ENCODE peak calls at places on chromosomes 1 and 21, in five cellular contexts. Z, L, W, C and Q are unnamed samples.

GRCh38 chr21:42724226-42724920 is 71.0 kb downstream of the PDE9A start:
- DNase-seq in C (peak; percentile 79), Z (peak; percentile 77), L (peak; percentile 70), W (no peak), Q (peak; percentile 97)

GRCh38 chr1:240658312-240658975 is 46.5 kb upstream of the GREM2 start:
- DNase-seq in W (no peak), L (no peak), C (no peak), Z (peak; percentile 88), Q (peak; percentile 57)

GRCh38 chr1:154405762-154406571 is 824 bp downstream of the IL6R start:
- DNase-seq in L (peak; percentile 59), C (peak; percentile 86), Z (peak; percentile 84), W (no peak), Q (peak; percentile 73)

GRCh38 chr1:240169188-240169587 is 77.5 kb downstream of the FMN2 start:
- DNase-seq in L (no peak), Z (peak; percentile 47), W (no peak), C (no peak), Q (peak; percentile 43)

GRCh38 chr1:164671597-164672327 is 112.8 kb downstream of the PBX1 start:
- DNase-seq in Z (peak; percentile 20), L (no peak), W (no peak), C (no peak), Q (peak; percentile 18)

GRCh38 chr1:17401841-17402240 is 29.8 kb downstream of the PADI6 start:
- DNase-seq in L (no peak), Z (no peak), C (no peak), W (no peak), Q (no peak)

GRCh38 chr21:32096411-32096810 is 182.4 kb downstream of the MIS18A start:
- DNase-seq in C (no peak), Z (peak; percentile 13), L (no peak), W (peak; percentile 13), Q (peak; percentile 9)

GRCh38 chr1:200627548-200628222 is 7.1 kb upstream of the KIF14 start:
- DNase-seq in Z (no peak), C (no peak), L (no peak), W (no peak), Q (no peak)